ENCODE peak calls at places on chromosomes 2 and 18, in six cellular contexts. F is neural progenitor cell; S is left ventricle myocardium inferior; Z is pancreas; G is sigmoid colon; P is CD8-positive, alpha-beta T cell. W is an unnamed sample.

GRCh38 chr18:47215554-47216138 is 35.8 kb downstream of the SKOR2 start:
- DNase-seq in F (peak), S (no peak), Z (no peak), G (no peak), P (no peak), W (no peak)

GRCh38 chr2:234679766-234680687 is 183.1 kb upstream of the ARL4C start:
- DNase-seq in F (no peak), S (peak), Z (no peak), G (peak), P (no peak), W (peak)

GRCh38 chr2:173427887-173428683 is 73.4 kb downstream of the CDCA7 start:
- DNase-seq in F (no peak), S (peak), Z (no peak), G (no peak), P (no peak), W (peak)

GRCh38 chr2:3482363-3482821 is 36.9 kb downstream of the ADI1 start:
- DNase-seq in F (no peak), S (no peak), Z (peak), G (peak), P (no peak), W (no peak)

GRCh38 chr2:238512247-238512867 is 85.6 kb downstream of the ASB1 start:
- DNase-seq in F (no peak), S (no peak), Z (no peak), G (no peak), P (no peak), W (no peak)

GRCh38 chr2:223469270-223470057 is 132.7 kb downstream of the SCG2 start:
- DNase-seq in F (no peak), S (peak), Z (no peak), G (peak), P (no peak), W (peak)

GRCh38 chr2:167749016-167749415 is 498.4 kb downstream of the STK39 start:
- DNase-seq in F (no peak), S (no peak), Z (no peak), G (no peak), P (no peak), W (no peak)

GRCh38 chr2:16023663-16024360 is 83.5 kb downstream of the MYCN start:
- DNase-seq in F (no peak), S (no peak), Z (no peak), G (no peak), P (no peak), W (no peak)

GRCh38 chr2:80548469-80548868 is 243.9 kb upstream of the LRRTM1 start:
- DNase-seq in F (no peak), S (peak), Z (no peak), G (no peak), P (no peak), W (peak)

GRCh38 chr2:152716805-152717241 is 438 bp downstream of the PRPF40A start:
- DNase-seq in F (peak), S (no peak), Z (no peak), G (no peak), P (peak), W (no peak)

GRCh38 chr2:151363709-151364108 is 6.3 kb downstream of the TNFAIP6 start:
- DNase-seq in F (peak), S (peak), Z (no peak), G (peak), P (no peak), W (peak)

GRCh38 chr2:191025155-191025554 is 11.2 kb upstream of the STAT1 start:
- DNase-seq in F (no peak), S (no peak), Z (no peak), G (no peak), P (no peak), W (no peak)

GRCh38 chr2:206990335-206990734 is 51.0 kb downstream of the CPO start:
- DNase-seq in F (no peak), S (no peak), Z (no peak), G (no peak), P (no peak), W (no peak)

GRCh38 chr18:13612111-13612997 is 114.0 kb downstream of the FAM210A start:
- DNase-seq in F (no peak), S (no peak), Z (no peak), G (peak), P (peak), W (no peak)

DNA sequence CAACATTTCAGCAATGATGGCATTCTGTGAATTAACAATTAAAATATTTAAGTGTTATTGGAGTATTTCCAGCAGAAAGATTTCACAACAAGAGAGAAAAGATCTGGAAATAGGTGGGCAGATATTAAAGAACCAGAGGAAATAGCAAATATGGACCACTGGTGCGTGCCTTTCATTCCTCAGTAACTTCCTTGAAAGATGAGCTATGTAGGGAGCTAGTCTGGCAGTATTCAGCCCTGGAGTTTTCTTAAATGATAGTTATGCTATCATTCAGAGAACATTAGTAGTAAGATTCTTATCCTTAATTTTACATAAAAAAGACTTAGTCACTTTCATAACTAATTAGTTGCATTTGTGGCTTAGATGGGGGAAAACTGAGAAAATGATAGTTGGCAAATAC is 41.5 kb downstream of the TANC1 start:
- DNase-seq in F (no peak), S (no peak), Z (no peak), G (no peak), P (no peak), W (no peak)
- H3K27ac ChIP-seq in F (no peak), S (peak), Z (no peak), G (peak), P (no peak), W (no peak)

GRCh38 chr2:76279142-76279541 is 568.4 kb upstream of the GCFC2 start:
- DNase-seq in F (no peak), S (no peak), Z (no peak), G (no peak), P (no peak), W (no peak)
- H3K27ac ChIP-seq in F (no peak), S (no peak), Z (no peak), G (no peak), P (no peak), W (no peak)

DNA sequence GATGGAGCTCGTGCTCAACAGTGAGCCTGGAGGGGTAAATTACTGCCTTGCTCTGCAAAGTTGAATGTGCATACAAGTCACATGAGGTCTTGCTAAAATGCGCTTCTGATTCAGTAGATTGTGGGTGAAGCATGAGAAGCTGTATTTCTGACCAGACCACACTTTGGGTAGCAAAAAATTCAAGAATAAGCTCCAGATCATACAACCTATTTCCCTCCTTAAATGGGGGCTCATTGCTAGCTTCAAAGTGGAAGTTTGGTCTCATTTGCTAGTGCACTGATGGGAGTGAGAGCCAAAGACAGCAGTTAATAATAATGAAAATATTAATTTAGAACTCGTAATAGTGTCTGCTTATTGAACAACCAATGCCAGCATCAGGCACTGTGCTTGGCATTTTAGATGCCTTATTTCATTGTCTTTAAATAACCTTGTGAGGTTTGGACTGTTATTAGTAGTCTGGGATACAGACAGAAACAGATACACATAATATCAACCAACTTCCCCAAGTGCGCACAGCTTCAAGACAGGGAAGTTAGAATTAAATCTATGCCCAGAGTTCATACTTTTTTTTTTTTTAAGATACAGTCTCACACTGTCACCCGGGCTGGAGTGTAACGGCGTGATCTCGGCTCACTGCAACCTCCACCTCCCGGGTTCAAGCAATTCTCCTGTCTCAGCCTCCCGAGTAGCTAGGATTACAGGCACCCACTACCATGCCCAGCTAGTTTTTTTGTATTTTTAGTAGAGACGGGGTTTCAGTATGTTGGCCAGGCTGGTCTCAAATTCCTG is 18.0 kb downstream of the APOB start:
- DNase-seq in F (no peak), S (no peak), Z (no peak), G (no peak), P (no peak), W (no peak)
- H3K27ac ChIP-seq in F (no peak), S (no peak), Z (no peak), G (no peak), P (no peak), W (no peak)

DNA sequence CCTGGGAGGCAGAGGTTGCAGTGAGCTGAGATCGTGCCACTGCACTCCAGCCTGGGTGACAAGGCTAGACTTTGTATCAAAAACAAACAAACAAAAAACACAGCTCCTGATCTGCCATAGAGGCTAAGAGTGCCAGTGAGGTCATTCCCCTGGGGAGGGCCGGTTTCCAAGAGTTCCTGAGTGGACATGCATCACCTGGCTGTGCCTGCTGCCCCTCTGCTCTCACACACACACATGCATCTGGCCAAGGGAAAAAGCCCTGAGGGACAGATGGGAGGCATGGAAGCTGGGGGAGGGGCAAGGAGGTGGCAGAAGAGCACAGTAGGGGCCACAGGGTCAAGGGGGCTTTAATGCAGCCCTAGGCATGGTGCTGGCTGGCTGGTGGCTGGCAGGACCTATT is 60.4 kb downstream of the ZBTB7C start:
- DNase-seq in F (no peak), S (no peak), Z (no peak), G (no peak), P (no peak), W (no peak)
- H3K27ac ChIP-seq in F (no peak), S (no peak), Z (no peak), G (no peak), P (no peak), W (no peak)

DNA sequence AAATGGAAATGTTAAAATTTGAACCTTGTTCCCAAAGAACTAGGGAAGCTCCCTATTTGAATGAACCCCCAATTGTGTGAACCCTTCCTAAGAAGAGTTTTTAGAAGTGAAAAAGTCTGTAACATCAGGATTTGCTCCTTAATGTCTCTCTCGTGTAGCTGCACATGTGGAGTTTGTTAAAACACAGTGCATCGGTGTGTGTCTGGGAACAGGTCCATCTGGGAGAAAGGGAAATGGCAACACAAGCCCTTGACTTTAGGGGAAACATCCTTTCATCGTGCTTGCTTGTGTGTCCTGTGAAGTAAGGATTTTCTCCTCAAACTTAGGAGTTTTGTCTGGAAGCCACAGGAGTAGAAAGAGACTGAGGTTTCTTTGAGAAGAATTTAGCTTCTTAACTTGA is 203.9 kb downstream of the PRKCE start:
- DNase-seq in F (no peak), S (no peak), Z (no peak), G (no peak), P (no peak), W (no peak)
- H3K27ac ChIP-seq in F (no peak), S (no peak), Z (no peak), G (peak), P (no peak), W (no peak)

GRCh38 chr18:55302337-55302833 is 285.6 kb downstream of the TCF4 start:
- DNase-seq in F (peak), S (no peak), Z (no peak), G (no peak), P (no peak), W (peak)
- H3K27ac ChIP-seq in F (no peak), S (peak), Z (no peak), G (peak), P (no peak), W (peak)

DNA sequence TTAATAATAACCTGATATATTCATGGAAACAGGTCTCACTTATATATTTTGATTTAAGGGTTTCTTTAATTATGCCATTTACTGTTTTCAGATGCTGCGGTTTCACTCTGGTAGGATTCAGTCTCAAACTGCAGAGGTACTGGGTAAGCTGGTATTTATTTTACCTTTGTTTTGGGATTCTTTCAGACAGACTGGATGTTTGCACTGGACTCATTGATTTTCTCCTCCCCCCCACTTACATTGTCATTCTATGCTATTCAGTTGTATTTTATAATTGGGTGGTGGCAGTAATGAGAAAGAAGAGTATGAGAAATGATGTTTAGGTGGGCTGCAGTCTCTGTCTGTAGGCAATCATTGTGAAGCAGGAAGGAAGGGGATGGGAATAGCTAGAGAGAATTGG is 155.6 kb downstream of the AQP4 start:
- DNase-seq in F (no peak), S (no peak), Z (no peak), G (no peak), P (no peak), W (no peak)
- H3K27ac ChIP-seq in F (no peak), S (no peak), Z (no peak), G (no peak), P (no peak), W (no peak)